ENCODE peak calls at places on chromosomes 11 and 22, in four cellular contexts. W is mucosa of descending colon, L is kidney epithelial cell, Q is spleen. O is an unnamed sample.

GRCh38 chr22:28132466-28132865 is 213.4 kb upstream of the PITPNB start:
- DNase-seq in W (no peak), L (no peak), Q (no peak), O (no peak)

GRCh38 chr11:18081551-18081950 is 24.3 kb downstream of the SAAL1 start:
- DNase-seq in W (no peak), L (no peak), Q (no peak), O (no peak)

GRCh38 chr11:47669856-47670255 is 27.5 kb upstream of the MTCH2 start:
- DNase-seq in W (no peak), L (no peak), Q (no peak), O (no peak)

GRCh38 chr22:43308451-43309235 is 34.5 kb downstream of the SCUBE1 start:
- DNase-seq in W (no peak), L (no peak), Q (no peak), O (no peak)

GRCh38 chr11:134235399-134235798 is 10.9 kb downstream of the VPS26B start:
- DNase-seq in W (no peak), L (no peak), Q (no peak), O (no peak)

GRCh38 chr22:28742562-28742962 is 723 bp downstream of the HSCB start:
- DNase-seq in W (no peak), L (no peak), Q (no peak), O (no peak)

GRCh38 chr11:68146704-68147474 is 25.7 kb upstream of the CHKA start:
- DNase-seq in W (peak; percentile 88), L (no peak), Q (no peak), O (no peak)

GRCh38 chr11:17411418-17411817 is 23.0 kb upstream of the KCNJ11 start:
- DNase-seq in W (no peak), L (no peak), Q (peak; percentile 20), O (no peak)

GRCh38 chr11:43788394-43788793 is 92.2 kb upstream of the ALKBH3 start:
- DNase-seq in W (peak; percentile 42), L (no peak), Q (no peak), O (no peak)

GRCh38 chr11:129023968-129024676 is 81.5 kb upstream of the TP53AIP1 start:
- DNase-seq in W (peak; percentile 83), L (peak; percentile 16), Q (no peak), O (no peak)

GRCh38 chr11:10327254-10327653 is 22.4 kb downstream of the ADM start:
- DNase-seq in W (no peak), L (no peak), Q (no peak), O (no peak)

GRCh38 chr11:73143126-73143838 is 1.2 kb upstream of the FCHSD2 start:
- DNase-seq in W (no peak), L (peak; percentile 49), Q (no peak), O (no peak)

GRCh38 chr11:112357488-112357887 is 96.8 kb upstream of the PLET1 start:
- DNase-seq in W (no peak), L (no peak), Q (no peak), O (no peak)

GRCh38 chr11:48066881-48067800 is 86.8 kb downstream of the PTPRJ start:
- DNase-seq in W (no peak), L (no peak), Q (peak; percentile 62), O (no peak)

GRCh38 chr11:30863177-30863576 is 277.0 kb upstream of the MPPED2 start:
- DNase-seq in W (no peak), L (no peak), Q (no peak), O (no peak)

GRCh38 chr11:2466869-2467694 is 22.3 kb downstream of the KCNQ1 start:
- DNase-seq in W (no peak), L (no peak), Q (peak; percentile 84), O (no peak)

GRCh38 chr11:36239636-36240035 is 49.6 kb downstream of the COMMD9 start:
- DNase-seq in W (no peak), L (no peak), Q (no peak), O (no peak)

GRCh38 chr11:9384535-9385287 is at the start of gene IPO7:
- DNase-seq in W (peak; percentile 92), L (peak; percentile 63), Q (peak; percentile 97), O (peak; percentile 72)

GRCh38 chr11:74540270-74540669 is 46.7 kb upstream of the LIPT2 start:
- DNase-seq in W (no peak), L (no peak), Q (no peak), O (no peak)

GRCh38 chr22:25419247-25420113 is 145.0 kb upstream of the GRK3 start:
- DNase-seq in W (peak; percentile 46), L (no peak), Q (no peak), O (no peak)

GRCh38 chr11:47948137-47948536 is 32.2 kb upstream of the PTPRJ start:
- DNase-seq in W (no peak), L (no peak), Q (no peak), O (no peak)

GRCh38 chr11:108018708-108019107 is 10.0 kb downstream of the CUL5 start:
- DNase-seq in W (no peak), L (no peak), Q (no peak), O (no peak)

GRCh38 chr22:17201285-17201945 is 17.8 kb downstream of the ADA2 start:
- DNase-seq in W (no peak), L (no peak), Q (no peak), O (no peak)

GRCh38 chr22:21762712-21763581 is 27.4 kb upstream of the YPEL1 start:
- DNase-seq in W (no peak), L (no peak), Q (no peak), O (no peak)

GRCh38 chr11:127825185-127825584 is 762.2 kb downstream of the ETS1 start:
- DNase-seq in W (no peak), L (no peak), Q (no peak), O (no peak)

DNA sequence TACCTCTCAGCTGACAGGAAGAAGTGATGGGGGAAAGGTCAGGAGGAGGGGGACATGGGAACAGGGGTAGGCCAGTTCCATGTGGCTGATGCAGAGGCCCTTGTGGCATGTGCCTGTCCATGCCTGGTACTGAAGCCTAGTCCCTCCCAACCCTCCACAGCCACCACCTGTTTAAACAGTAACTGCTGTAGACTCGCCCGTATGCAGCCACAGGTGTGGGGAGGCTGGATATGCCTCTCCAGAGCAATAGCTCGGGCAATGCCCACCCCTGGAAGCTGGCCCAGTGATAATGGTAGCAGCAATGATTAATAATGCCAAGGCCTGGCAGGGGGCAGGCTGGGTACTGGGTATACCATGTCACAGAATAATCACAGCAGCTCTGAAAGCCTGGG is 2.3 kb downstream of the SMTN start:
- DNase-seq in W (peak; percentile 73), L (no peak), Q (no peak), O (no peak)
- H3K4me3 ChIP-seq in W (no peak overlapping the region), L (no peak overlapping the region), Q (peak overlapping the region; percentile 69), O (peak overlapping the region; percentile 72)

DNA sequence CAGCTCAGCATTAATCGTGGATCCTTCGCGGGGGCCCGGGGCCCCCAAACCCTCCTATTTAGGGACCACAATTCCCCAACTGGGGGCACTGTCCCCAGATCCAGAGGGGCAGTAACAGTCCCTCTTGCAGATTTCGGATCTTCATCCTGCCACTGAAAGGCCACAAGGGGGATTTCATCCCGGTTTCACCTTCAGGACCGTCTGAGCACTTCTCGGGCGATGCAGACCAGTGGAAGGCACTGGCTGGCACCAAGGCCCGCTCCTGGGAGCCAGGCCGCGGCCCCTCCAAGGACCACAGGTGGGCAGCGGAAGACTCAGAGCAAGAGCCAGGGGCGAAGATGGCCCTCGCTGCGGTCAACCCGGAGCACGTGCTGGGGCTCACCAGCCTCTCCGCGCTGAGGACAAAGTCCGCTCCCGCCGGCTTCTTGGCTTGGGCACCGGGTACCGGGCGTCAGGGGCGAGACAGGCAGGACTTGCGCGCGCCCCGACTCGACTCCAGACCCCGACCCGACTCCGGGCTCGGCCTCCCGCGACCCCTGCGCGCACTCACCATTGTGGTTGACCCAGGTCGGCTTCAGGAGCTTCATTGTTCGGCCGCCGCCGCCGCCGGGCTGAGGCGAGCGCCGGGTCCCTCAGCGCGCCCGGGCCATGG is 517 bp downstream of the HIRA start:
- DNase-seq in W (peak; percentile 83), L (no peak), Q (peak; percentile 91), O (no peak)
- TF ChIP-seq CTCF in W (no peak), L (peak; percentile 7), Q (no peak), O (no peak)

DNA sequence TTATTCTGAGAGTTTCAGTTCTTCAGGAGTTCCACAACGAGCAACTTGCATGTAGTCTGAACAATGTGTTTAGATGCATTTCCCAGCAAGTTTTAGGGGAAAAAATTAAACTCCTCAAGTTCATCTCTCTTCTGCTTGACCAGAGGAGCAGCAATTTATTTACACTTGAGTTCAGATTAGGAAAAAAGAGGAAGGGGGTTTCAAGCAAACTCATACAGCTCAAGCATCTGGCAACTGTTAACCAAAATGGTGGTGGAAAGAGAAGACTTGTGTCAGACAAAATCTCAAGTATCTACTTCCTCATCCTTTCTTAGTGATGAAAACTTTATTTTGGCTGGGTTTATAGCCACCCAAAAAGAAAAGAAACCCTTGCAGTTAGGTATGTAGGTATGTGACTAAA is 29.1 kb upstream of the PICALM start:
- DNase-seq in W (no peak), L (no peak), Q (no peak), O (no peak)
- H3K4me3 ChIP-seq in W (no peak overlapping the region), L (no peak overlapping the region), Q (no peak overlapping the region), O (no peak overlapping the region)

GRCh38 chr11:103987631-103988594 is 48.5 kb upstream of the DDI1 start:
- DNase-seq in W (no peak), L (no peak), Q (no peak), O (no peak)
- TF ChIP-seq CTCF in W (no peak), L (no peak), Q (no peak), O (no peak)

GRCh38 chr11:79227308-79227707 is 213.5 kb downstream of the TENM4 start:
- DNase-seq in W (no peak), L (no peak), Q (no peak), O (no peak)

GRCh38 chr11:79227732-79228416 is 213.0 kb downstream of the TENM4 start:
- DNase-seq in W (no peak), L (no peak), Q (no peak), O (no peak)

GRCh38 chr11:79226136-79226535 is 214.7 kb downstream of the TENM4 start:
- DNase-seq in W (no peak), L (no peak), Q (no peak), O (no peak)

GRCh38 chr11:79228417-79228755 is 212.4 kb downstream of the TENM4 start:
- DNase-seq in W (no peak), L (no peak), Q (no peak), O (no peak)

GRCh38 chr11:79229047-79229446 is 211.8 kb downstream of the TENM4 start:
- DNase-seq in W (no peak), L (no peak), Q (no peak), O (no peak)
- H3K4me3 ChIP-seq in W (no peak overlapping the region), L (no peak overlapping the region), Q (no peak overlapping the region), O (no peak overlapping the region)

GRCh38 chr11:64225608-64226506 is at the start of the genes NUDT22 and TRPT1:
- DNase-seq in W (peak; percentile 96), L (no peak), Q (peak; percentile 98), O (no peak)
- TF ChIP-seq CTCF in W (no peak), L (peak; percentile 43), Q (peak; percentile 6), O (no peak)

DNA sequence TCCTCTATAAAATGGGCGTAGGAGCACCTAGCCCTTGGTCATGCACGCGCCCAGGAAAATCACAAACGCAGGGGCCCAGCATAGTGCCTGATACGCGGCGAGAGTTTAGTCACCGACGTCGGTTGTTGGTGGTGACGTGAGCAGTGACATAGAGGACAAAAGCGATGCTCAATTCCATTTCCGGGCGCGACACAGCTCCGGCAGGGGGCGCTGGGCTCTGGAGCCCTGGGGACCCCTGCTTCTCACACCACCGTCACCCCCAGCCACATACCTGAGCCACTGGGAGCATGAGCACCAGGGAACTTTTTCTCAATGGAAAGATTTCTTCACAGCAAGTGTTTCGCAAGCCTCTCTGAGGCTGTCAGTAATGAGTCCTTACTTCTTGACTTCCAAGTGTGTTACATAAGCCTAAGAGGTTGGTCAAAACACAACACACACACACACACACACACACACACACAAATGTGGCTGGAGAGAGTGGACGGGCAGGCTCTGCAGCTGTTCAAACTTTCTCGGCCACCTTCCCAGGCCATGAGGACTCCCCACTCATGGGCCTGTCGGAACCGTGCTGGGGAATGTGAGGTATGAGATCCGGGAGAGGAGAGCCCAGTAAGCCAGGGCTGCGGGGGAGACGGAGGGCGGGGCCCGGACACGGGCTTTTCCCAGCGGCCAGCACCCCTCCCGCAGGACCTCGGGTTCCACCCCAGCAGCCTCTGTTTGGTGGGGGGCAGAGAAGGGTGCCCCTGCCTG is 36.9 kb upstream of the LINC01488 start:
- DNase-seq in W (peak; percentile 39), L (peak; percentile 70), Q (peak; percentile 63), O (peak; percentile 31)
- H3K4me3 ChIP-seq in W (no peak overlapping the region), L (no peak overlapping the region), Q (no peak overlapping the region), O (no peak overlapping the region)

O was measured in HFF-Myc.